ENCODE peak calls at places on chromosomes 7 and 10, in ten cellular contexts. I is thoracic aorta, E is upper lobe of right lung, F is breast epithelium, H is T-cell, O is GM10248, W is T-helper 9 cell, T is Kasumi-1, S is H9, R is LoVo. V is an unnamed sample.

GRCh38 chr10:44911081-44911540 is at the start of gene TMEM72:
- DNase-seq in I (no peak), E (peak), F (no peak), H (no peak), O (no peak), W (no peak), T (no peak), S (peak), R (no peak), V (no peak)

GRCh38 chr10:101525848-101526247 is 62.2 kb downstream of the POLL start:
- DNase-seq in I (no peak), E (no peak), F (no peak), H (no peak), O (no peak), W (no peak), T (no peak), S (no peak), R (no peak), V (no peak)

GRCh38 chr10:19683965-19684364 is 132.3 kb upstream of the PLXDC2 start:
- DNase-seq in I (no peak), E (no peak), F (no peak), H (no peak), O (no peak), W (no peak), T (no peak), S (no peak), R (no peak), V (no peak)

GRCh38 chr7:26346611-26347200 is 55.0 kb downstream of the SNX10 start:
- DNase-seq in I (no peak), E (peak), F (no peak), H (no peak), O (no peak), W (no peak), T (no peak), S (no peak), R (no peak), V (no peak)

GRCh38 chr7:107390921-107391320 is 78.9 kb upstream of the GPR22 start:
- DNase-seq in I (no peak), E (no peak), F (no peak), H (no peak), O (no peak), W (no peak), T (no peak), S (no peak), R (no peak), V (no peak)

GRCh38 chr7:134905375-134905774 is 80.9 kb upstream of the AGBL3 start:
- DNase-seq in I (peak), E (no peak), F (peak), H (no peak), O (no peak), W (no peak), T (peak), S (no peak), R (no peak), V (peak)

GRCh38 chr10:75003195-75003594 is 108.3 kb upstream of the SAMD8 start:
- DNase-seq in I (no peak), E (no peak), F (no peak), H (no peak), O (no peak), W (no peak), T (no peak), S (no peak), R (no peak), V (no peak)

GRCh38 chr10:60718891-60719290 is 59.4 kb upstream of the CDK1 start:
- DNase-seq in I (no peak), E (no peak), F (no peak), H (no peak), O (no peak), W (no peak), T (no peak), S (no peak), R (no peak), V (no peak)

GRCh38 chr7:32658034-32658944 is 163.0 kb downstream of the AVL9 start:
- DNase-seq in I (no peak), E (no peak), F (no peak), H (no peak), O (no peak), W (no peak), T (no peak), S (no peak), R (peak), V (no peak)

GRCh38 chr10:130894485-130894884 is 417.0 kb downstream of the TCERG1L start:
- DNase-seq in I (no peak), E (no peak), F (no peak), H (no peak), O (no peak), W (no peak), T (no peak), S (no peak), R (no peak), V (no peak)

GRCh38 chr7:50588937-50589336 is 23.7 kb upstream of the DDC start:
- DNase-seq in I (no peak), E (no peak), F (no peak), H (no peak), O (no peak), W (no peak), T (no peak), S (peak), R (no peak), V (no peak)

GRCh38 chr10:32005050-32005449 is 51.2 kb downstream of the KIF5B start:
- DNase-seq in I (no peak), E (no peak), F (no peak), H (peak), O (peak), W (peak), T (peak), S (peak), R (peak), V (no peak)

GRCh38 chr10:30190831-30191552 is 131.6 kb upstream of the JCAD start:
- DNase-seq in I (no peak), E (no peak), F (no peak), H (no peak), O (no peak), W (no peak), T (no peak), S (no peak), R (no peak), V (no peak)

GRCh38 chr10:92238586-92239098 is 52.2 kb downstream of the CPEB3 start:
- DNase-seq in I (no peak), E (peak), F (peak), H (no peak), O (no peak), W (no peak), T (no peak), S (no peak), R (peak), V (no peak)

GRCh38 chr7:130930710-130931109 is 196.7 kb upstream of the KLF14 start:
- DNase-seq in I (no peak), E (no peak), F (no peak), H (no peak), O (no peak), W (no peak), T (no peak), S (no peak), R (no peak), V (no peak)

GRCh38 chr10:132101529-132101928 is 35.8 kb downstream of the JAKMIP3 start:
- DNase-seq in I (no peak), E (no peak), F (peak), H (no peak), O (no peak), W (no peak), T (no peak), S (peak), R (no peak), V (peak)

GRCh38 chr10:35505241-35505873 is 99.8 kb upstream of the GJD4 start:
- DNase-seq in I (no peak), E (no peak), F (no peak), H (no peak), O (no peak), W (no peak), T (no peak), S (no peak), R (no peak), V (no peak)

GRCh38 chr7:74365320-74366022 is 76.3 kb downstream of the CLIP2 start:
- DNase-seq in I (peak), E (no peak), F (no peak), H (no peak), O (no peak), W (no peak), T (peak), S (peak), R (no peak), V (no peak)

GRCh38 chr7:82210422-82211184 is 233.0 kb downstream of the CACNA2D1 start:
- DNase-seq in I (no peak), E (no peak), F (no peak), H (no peak), O (no peak), W (no peak), T (no peak), S (no peak), R (no peak), V (no peak)

GRCh38 chr7:20793686-20794394 is 7.2 kb upstream of the SP8 start:
- DNase-seq in I (no peak), E (no peak), F (no peak), H (no peak), O (no peak), W (no peak), T (no peak), S (peak), R (no peak), V (no peak)

GRCh38 chr10:4635394-4635793 is 190.6 kb upstream of the AKR1E2 start:
- DNase-seq in I (no peak), E (no peak), F (no peak), H (no peak), O (no peak), W (no peak), T (no peak), S (no peak), R (no peak), V (no peak)

GRCh38 chr7:80145780-80146422 is 11.3 kb downstream of the GNAI1 start:
- DNase-seq in I (no peak), E (no peak), F (no peak), H (no peak), O (no peak), W (no peak), T (no peak), S (no peak), R (peak), V (no peak)

GRCh38 chr10:74662635-74663034 is 163.8 kb upstream of the KAT6B start:
- DNase-seq in I (no peak), E (no peak), F (no peak), H (no peak), O (no peak), W (no peak), T (no peak), S (no peak), R (no peak), V (no peak)

GRCh38 chr10:116138897-116139296 is 134.1 kb downstream of the GFRA1 start:
- DNase-seq in I (no peak), E (no peak), F (peak), H (no peak), O (no peak), W (no peak), T (no peak), S (no peak), R (no peak), V (no peak)

GRCh38 chr10:68231106-68231901 is 609 bp downstream of the ATOH7 start:
- DNase-seq in I (no peak), E (peak), F (peak), H (no peak), O (peak), W (no peak), T (peak), S (peak), R (peak), V (peak)

GRCh38 chr7:155643804-155644177 is 670 bp upstream of the RBM33 start:
- DNase-seq in I (no peak), E (no peak), F (no peak), H (no peak), O (no peak), W (no peak), T (peak), S (no peak), R (no peak), V (peak)

GRCh38 chr7:135239263-135239662 is 5.6 kb downstream of the STRA8 start:
- DNase-seq in I (no peak), E (no peak), F (no peak), H (no peak), O (no peak), W (no peak), T (no peak), S (no peak), R (no peak), V (no peak)

GRCh38 chr7:112505495-112505894 is 24.7 kb downstream of the LSMEM1 start:
- DNase-seq in I (no peak), E (no peak), F (no peak), H (no peak), O (no peak), W (no peak), T (no peak), S (no peak), R (no peak), V (no peak)

GRCh38 chr7:21355406-21355874 is 72.4 kb upstream of the SP4 start:
- DNase-seq in I (no peak), E (no peak), F (no peak), H (peak), O (peak), W (peak), T (peak), S (no peak), R (no peak), V (no peak)

GRCh38 chr7:152462995-152463713 is 27.4 kb upstream of the KMT2C start:
- DNase-seq in I (no peak), E (no peak), F (no peak), H (no peak), O (peak), W (no peak), T (peak), S (no peak), R (no peak), V (no peak)

GRCh38 chr7:18803880-18804279 is 308.3 kb downstream of the HDAC9 start:
- DNase-seq in I (no peak), E (no peak), F (no peak), H (no peak), O (no peak), W (no peak), T (no peak), S (no peak), R (no peak), V (no peak)

GRCh38 chr7:123185756-123186155 is 14.0 kb downstream of the SLC13A1 start:
- DNase-seq in I (no peak), E (no peak), F (no peak), H (no peak), O (no peak), W (no peak), T (no peak), S (no peak), R (no peak), V (no peak)

GRCh38 chr7:51066405-51066882 is 250.2 kb downstream of the COBL start:
- DNase-seq in I (no peak), E (no peak), F (no peak), H (no peak), O (no peak), W (no peak), T (no peak), S (no peak), R (no peak), V (no peak)

GRCh38 chr7:140571537-140572122 is 69.0 kb downstream of the DENND2A start:
- DNase-seq in I (no peak), E (no peak), F (no peak), H (no peak), O (no peak), W (no peak), T (no peak), S (no peak), R (peak), V (no peak)

GRCh38 chr7:74083928-74084721 is 521 bp downstream of the LIMK1 start:
- DNase-seq in I (no peak), E (peak), F (no peak), H (no peak), O (no peak), W (no peak), T (peak), S (peak), R (peak), V (no peak)

GRCh38 chr7:23787272-23787671 is 77.3 kb downstream of the STK31 start:
- DNase-seq in I (no peak), E (no peak), F (no peak), H (no peak), O (no peak), W (no peak), T (no peak), S (no peak), R (no peak), V (no peak)

V was measured in sciatic nerve.